ENCODE peak calls at places on chromosomes 1 and 21, in seven cellular contexts. H, F, R, X, L, Y and V are unnamed samples.

GRCh38 chr1:41773144-41773571 is 145.6 kb downstream of the HIVEP3 start:
- DNase-seq in H (no peak), F (no peak), R (peak), X (no peak), L (no peak), Y (no peak), V (no peak)

GRCh38 chr1:93588206-93588605 is 93.4 kb downstream of the BCAR3 start:
- DNase-seq in H (no peak), F (no peak), R (peak), X (peak), L (no peak), Y (no peak), V (no peak)

GRCh38 chr21:42028754-42029385 is 18.7 kb upstream of the ZBTB21 start:
- DNase-seq in H (no peak), F (no peak), R (no peak), X (no peak), L (no peak), Y (no peak), V (no peak)

GRCh38 chr1:221418346-221418745 is 323.5 kb downstream of the DUSP10 start:
- DNase-seq in H (no peak), F (no peak), R (peak), X (peak), L (no peak), Y (no peak), V (no peak)

GRCh38 chr1:98001764-98002163 is 80.9 kb upstream of the DPYD start:
- DNase-seq in H (no peak), F (no peak), R (peak), X (peak), L (no peak), Y (no peak), V (no peak)

GRCh38 chr21:41898998-41899397 is 19.9 kb upstream of the PRDM15 start:
- DNase-seq in H (no peak), F (no peak), R (no peak), X (no peak), L (no peak), Y (no peak), V (no peak)

GRCh38 chr1:161314201-161314981 is at the start of gene SDHC:
- DNase-seq in H (peak), F (peak), R (peak), X (peak), L (peak), Y (peak), V (peak)

GRCh38 chr21:37045139-37045538 is 27.7 kb downstream of the PIGP start:
- DNase-seq in H (no peak), F (no peak), R (no peak), X (no peak), L (no peak), Y (no peak), V (no peak)

GRCh38 chr1:211715976-211716375 is 40.6 kb upstream of the NEK2 start:
- DNase-seq in H (peak), F (no peak), R (no peak), X (no peak), L (no peak), Y (peak), V (no peak)

GRCh38 chr1:91099746-91100621 is 78.1 kb upstream of the ZNF644 start:
- DNase-seq in H (peak), F (no peak), R (no peak), X (peak), L (no peak), Y (peak), V (no peak)

GRCh38 chr1:185813401-185813979 is 79.3 kb downstream of the HMCN1 start:
- DNase-seq in H (peak), F (no peak), R (peak), X (peak), L (no peak), Y (peak), V (peak)

GRCh38 chr1:229273507-229274232 is 2.8 kb downstream of the RAB4A start:
- DNase-seq in H (no peak), F (no peak), R (no peak), X (no peak), L (no peak), Y (no peak), V (no peak)

GRCh38 chr1:229624906-229625871 is 733 bp downstream of the TAF5L start:
- DNase-seq in H (peak), F (peak), R (peak), X (peak), L (no peak), Y (peak), V (peak)

GRCh38 chr1:214002472-214002871 is 14.7 kb downstream of the PROX1 start:
- DNase-seq in H (no peak), F (no peak), R (peak), X (peak), L (no peak), Y (no peak), V (no peak)

GRCh38 chr1:242546441-242546840 is 21.9 kb upstream of the PLD5 start:
- DNase-seq in H (no peak), F (no peak), R (no peak), X (no peak), L (no peak), Y (no peak), V (no peak)

GRCh38 chr1:226784081-226785049 is 45.3 kb upstream of the ITPKB start:
- DNase-seq in H (no peak), F (no peak), R (no peak), X (no peak), L (no peak), Y (no peak), V (peak)

GRCh38 chr21:46161800-46162592 is 6.6 kb upstream of the FTCD start:
- DNase-seq in H (no peak), F (no peak), R (no peak), X (no peak), L (no peak), Y (no peak), V (no peak)

GRCh38 chr1:100009458-100009857 is 39.7 kb downstream of the SLC35A3 start:
- DNase-seq in H (peak), F (no peak), R (peak), X (peak), L (no peak), Y (peak), V (no peak)

GRCh38 chr1:187685338-187685737 is 856.6 kb downstream of the PLA2G4A start:
- DNase-seq in H (no peak), F (no peak), R (peak), X (peak), L (no peak), Y (peak), V (no peak)

GRCh38 chr1:110668523-110668922 is 6.2 kb downstream of the KCNA3 start:
- DNase-seq in H (no peak), F (no peak), R (no peak), X (no peak), L (no peak), Y (no peak), V (no peak)

GRCh38 chr1:44108241-44108640 is 10.4 kb upstream of the KLF17 start:
- DNase-seq in H (no peak), F (no peak), R (peak), X (peak), L (no peak), Y (no peak), V (no peak)

GRCh38 chr1:176996455-176997090 is 167.9 kb downstream of the ASTN1 start:
- DNase-seq in H (peak), F (peak), R (no peak), X (no peak), L (peak), Y (no peak), V (peak)

GRCh38 chr1:2300851-2301606 is 72.9 kb downstream of the SKI start:
- DNase-seq in H (no peak), F (no peak), R (peak), X (no peak), L (no peak), Y (peak), V (no peak)

GRCh38 chr1:59020151-59020997 is 236.5 kb upstream of the JUN start:
- DNase-seq in H (no peak), F (no peak), R (peak), X (peak), L (no peak), Y (peak), V (no peak)

GRCh38 chr1:176932114-176933104 is 232.1 kb downstream of the ASTN1 start:
- DNase-seq in H (no peak), F (no peak), R (no peak), X (no peak), L (no peak), Y (peak), V (no peak)

GRCh38 chr1:64701071-64701470 is 43.8 kb upstream of the RAVER2 start:
- DNase-seq in H (peak), F (no peak), R (no peak), X (no peak), L (no peak), Y (no peak), V (no peak)

GRCh38 chr1:224054012-224054411 is 59.9 kb upstream of the FBXO28 start:
- DNase-seq in H (no peak), F (no peak), R (no peak), X (peak), L (no peak), Y (no peak), V (no peak)

GRCh38 chr1:116951175-116951935 is 41.6 kb downstream of the PTGFRN start:
- DNase-seq in H (no peak), F (no peak), R (peak), X (peak), L (no peak), Y (peak), V (no peak)

GRCh38 chr1:226821719-226822085 is 48.7 kb upstream of the PSEN2 start:
- DNase-seq in H (no peak), F (no peak), R (peak), X (peak), L (no peak), Y (no peak), V (no peak)

GRCh38 chr1:42427240-42427639 is 28.6 kb downstream of the ZMYND12 start:
- DNase-seq in H (peak), F (no peak), R (no peak), X (no peak), L (no peak), Y (no peak), V (no peak)

GRCh38 chr1:200602632-200603031 is 17.9 kb downstream of the KIF14 start:
- DNase-seq in H (no peak), F (no peak), R (no peak), X (no peak), L (no peak), Y (no peak), V (no peak)

GRCh38 chr1:36389960-36390359 is 4.2 kb upstream of the STK40 start:
- DNase-seq in H (no peak), F (no peak), R (no peak), X (no peak), L (no peak), Y (no peak), V (no peak)

GRCh38 chr1:188499690-188500089 is 1670.9 kb downstream of the PLA2G4A start:
- DNase-seq in H (peak), F (no peak), R (peak), X (peak), L (no peak), Y (peak), V (no peak)

GRCh38 chr1:211519602-211520001 is 27.6 kb upstream of the RD3 start:
- DNase-seq in H (no peak), F (no peak), R (no peak), X (no peak), L (no peak), Y (no peak), V (no peak)

GRCh38 chr1:96240438-96240837 is 481.1 kb upstream of the PTBP2 start:
- DNase-seq in H (no peak), F (no peak), R (no peak), X (no peak), L (no peak), Y (no peak), V (no peak)

GRCh38 chr1:238753205-238753720 is 633.1 kb upstream of the CHRM3 start:
- DNase-seq in H (peak), F (no peak), R (no peak), X (no peak), L (no peak), Y (no peak), V (no peak)

GRCh38 chr1:151065089-151065645 is 5.0 kb downstream of the MLLT11 start:
- DNase-seq in H (no peak), F (no peak), R (no peak), X (no peak), L (no peak), Y (no peak), V (no peak)

GRCh38 chr21:38266732-38267131 is 9.9 kb downstream of the KCNJ15 start:
- DNase-seq in H (no peak), F (no peak), R (peak), X (peak), L (no peak), Y (peak), V (no peak)

GRCh38 chr1:50335914-50336313 is 87.3 kb downstream of the DMRTA2 start:
- DNase-seq in H (no peak), F (no peak), R (no peak), X (no peak), L (no peak), Y (no peak), V (no peak)

GRCh38 chr1:9321480-9321849 is 28.8 kb downstream of the SPSB1 start:
- DNase-seq in H (peak), F (no peak), R (peak), X (peak), L (no peak), Y (peak), V (no peak)

GRCh38 chr1:9319789-9320519 is 27.3 kb downstream of the SPSB1 start:
- DNase-seq in H (peak), F (no peak), R (no peak), X (no peak), L (no peak), Y (no peak), V (no peak)

GRCh38 chr1:9317591-9318331 is 25.1 kb downstream of the SPSB1 start:
- DNase-seq in H (no peak), F (no peak), R (peak), X (peak), L (no peak), Y (no peak), V (no peak)

GRCh38 chr1:9320520-9321479 is 28.1 kb downstream of the SPSB1 start:
- DNase-seq in H (peak), F (no peak), R (peak), X (peak), L (no peak), Y (no peak), V (no peak)

DNA sequence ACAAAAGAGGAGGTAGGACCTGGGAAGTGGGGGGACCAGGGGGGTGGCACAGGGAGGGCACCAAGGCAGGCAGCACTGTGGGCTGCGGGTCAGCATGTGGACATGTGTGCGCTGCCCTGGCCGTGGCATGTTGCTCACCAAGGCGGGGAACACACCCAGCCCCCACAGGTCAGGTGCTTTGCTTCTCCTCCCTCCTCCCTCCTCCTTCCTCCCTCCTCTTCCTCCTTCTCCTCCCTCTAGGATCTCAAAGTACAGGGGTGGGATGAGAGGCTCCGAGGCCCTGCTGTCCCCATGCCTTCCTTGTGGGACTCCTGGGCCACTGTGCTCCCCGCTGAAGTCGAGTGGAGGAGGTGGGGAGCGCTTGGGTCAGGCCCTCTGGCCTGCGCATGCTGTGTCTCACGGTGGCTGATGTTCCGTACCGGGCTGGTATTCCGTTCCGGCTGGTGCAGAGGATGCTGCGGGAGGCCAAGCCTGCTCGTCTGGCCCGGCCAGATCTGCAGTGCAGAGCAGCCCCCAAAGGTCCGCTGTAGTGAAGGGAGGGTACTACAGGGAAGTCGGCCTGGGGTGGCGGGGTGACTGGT is 26.6 kb downstream of the SPSB1 start:
- DNase-seq in H (no peak), F (no peak), R (no peak), X (no peak), L (no peak), Y (no peak), V (no peak)
- H3K4ac ChIP-seq in H (no peak), F (no peak), R (no peak), X (peak), L (peak), Y (peak), V (no peak)

GRCh38 chr1:201715801-201716741 is 112.9 kb upstream of the IPO9 start:
- DNase-seq in H (no peak), F (no peak), R (no peak), X (peak), L (no peak), Y (peak), V (no peak)

GRCh38 chr1:201718346-201719202 is 110.4 kb upstream of the IPO9 start:
- DNase-seq in H (no peak), F (no peak), R (no peak), X (no peak), L (no peak), Y (no peak), V (no peak)

GRCh38 chr1:201715351-201715750 is 113.6 kb upstream of the IPO9 start:
- DNase-seq in H (no peak), F (no peak), R (no peak), X (no peak), L (no peak), Y (no peak), V (no peak)

GRCh38 chr1:201717286-201717685 is 111.7 kb upstream of the IPO9 start:
- DNase-seq in H (no peak), F (no peak), R (no peak), X (no peak), L (no peak), Y (no peak), V (no peak)

GRCh38 chr1:201716742-201717135 is 112.2 kb upstream of the IPO9 start:
- DNase-seq in H (no peak), F (no peak), R (no peak), X (no peak), L (no peak), Y (no peak), V (no peak)
- H3K9ac ChIP-seq in H (no peak), F (no peak), R (no peak), X (peak), L (no peak), Y (no peak), V (no peak)

GRCh38 chr1:162537216-162537615 is 24.3 kb upstream of the UAP1 start:
- DNase-seq in H (no peak), F (no peak), R (no peak), X (no peak), L (no peak), Y (no peak), V (no peak)

GRCh38 chr1:162538815-162539431 is 22.6 kb upstream of the UAP1 start:
- DNase-seq in H (peak), F (no peak), R (peak), X (peak), L (no peak), Y (peak), V (no peak)

GRCh38 chr1:162543228-162543627 is 18.3 kb upstream of the UAP1 start:
- DNase-seq in H (no peak), F (no peak), R (no peak), X (no peak), L (no peak), Y (no peak), V (no peak)

GRCh38 chr1:162536511-162536910 is 25.0 kb upstream of the UAP1 start:
- DNase-seq in H (no peak), F (no peak), R (peak), X (peak), L (no peak), Y (no peak), V (no peak)

DNA sequence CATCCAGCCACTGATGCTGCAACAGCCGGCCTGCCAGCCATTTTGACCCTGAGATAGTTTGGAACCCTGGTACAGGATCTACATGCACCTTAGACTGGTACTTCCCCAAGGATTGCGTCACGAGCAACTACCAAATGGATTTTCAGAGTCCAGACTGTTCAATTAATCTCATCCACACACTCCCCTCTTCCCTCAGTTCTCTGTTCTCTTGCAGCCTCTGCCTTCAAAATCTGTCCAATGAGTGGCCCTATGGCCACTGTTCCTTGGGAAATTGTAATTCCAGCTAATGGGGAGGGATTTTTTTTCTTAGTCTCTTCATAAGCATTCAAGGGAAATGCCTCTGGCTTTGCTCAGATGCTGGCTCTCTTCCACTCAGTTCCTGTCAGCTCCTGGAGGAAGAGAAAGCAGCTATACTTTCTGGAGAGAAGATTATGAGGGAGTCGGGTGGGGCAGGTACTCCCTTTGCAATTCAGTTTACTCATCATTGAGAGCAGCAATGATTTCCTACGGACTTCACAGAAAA is 19.8 kb upstream of the UAP1 start:
- DNase-seq in H (no peak), F (no peak), R (peak), X (peak), L (no peak), Y (peak), V (no peak)
- H2AK5ac ChIP-seq in H (no peak), F (no peak), R (peak), X (peak), L (no peak), Y (no peak), V (no peak)

GRCh38 chr21:31099122-31099521 is 60.8 kb upstream of the KRTAP19-8 start:
- DNase-seq in H (no peak), F (no peak), R (no peak), X (no peak), L (no peak), Y (no peak), V (no peak)
- H3K4ac ChIP-seq in H (no peak), F (no peak), R (no peak), X (no peak), L (no peak), Y (no peak), V (no peak)

GRCh38 chr21:45012661-45013270 is 61.6 kb upstream of the ADARB1 start:
- DNase-seq in H (no peak), F (peak), R (no peak), X (no peak), L (peak), Y (no peak), V (no peak)
- H3K9ac ChIP-seq in H (peak), F (no peak), R (peak), X (peak), L (no peak), Y (no peak), V (no peak)

DNA sequence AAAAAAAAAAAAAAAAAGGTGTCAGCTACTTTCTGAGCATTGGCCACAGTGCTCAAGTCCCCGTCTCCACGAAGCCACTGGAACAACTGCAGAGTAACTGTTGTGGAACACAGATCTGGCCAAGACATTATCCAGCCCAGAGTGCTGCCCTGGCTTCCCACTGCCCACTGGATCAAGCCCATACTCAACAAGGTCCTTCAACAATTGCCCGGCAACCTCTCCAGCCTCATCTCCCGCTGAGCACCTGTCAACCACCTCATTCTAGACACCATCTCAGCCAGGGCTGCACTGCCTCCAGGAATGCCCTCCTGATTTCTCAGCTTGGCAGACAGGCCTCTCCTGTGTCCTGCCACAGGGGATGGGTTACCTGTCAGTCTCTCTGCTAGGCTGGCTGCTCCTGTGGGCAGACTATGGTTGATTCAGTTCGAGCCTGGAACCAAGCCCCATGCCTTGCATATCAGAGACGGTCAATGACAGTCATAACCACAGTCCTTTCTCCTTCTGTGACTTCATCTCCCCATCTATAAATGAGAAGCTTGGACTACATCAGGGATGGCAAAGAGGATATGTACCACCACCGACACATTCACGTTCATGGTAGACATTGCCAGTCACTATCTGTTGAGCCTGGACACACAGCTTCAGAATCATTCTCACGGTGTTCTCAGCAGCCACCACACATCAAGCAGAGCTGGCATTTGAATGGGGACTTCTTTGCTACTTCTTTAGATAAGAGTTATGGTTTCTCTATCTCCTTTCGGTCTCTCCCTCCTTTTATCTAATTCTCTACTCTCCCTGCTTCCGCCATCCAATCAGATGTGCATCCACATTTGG is 76.9 kb downstream of the MRPL37 start:
- DNase-seq in H (no peak), F (no peak), R (no peak), X (no peak), L (no peak), Y (no peak), V (no peak)
- H2AK5ac ChIP-seq in H (no peak), F (no peak), R (peak), X (no peak), L (no peak), Y (no peak), V (no peak)

GRCh38 chr1:12432897-12433296 is 185.1 kb downstream of the DHRS3 start:
- DNase-seq in H (no peak), F (no peak), R (no peak), X (no peak), L (no peak), Y (no peak), V (no peak)
- H3K4ac ChIP-seq in H (no peak), F (no peak), R (no peak), X (no peak), L (no peak), Y (no peak), V (no peak)